ENCODE peak calls at places on chromosomes 7 and 10, in five cellular contexts. R is HepG2, U is A549, W is IMR-90, E is H1. F is an unnamed sample.

GRCh38 chr10:110432084-110432483 is 65.6 kb upstream of the DUSP5 start:
- DNase-seq in R (no peak), U (no peak), W (no peak), E (no peak), F (no peak)

GRCh38 chr10:109982812-109983211 is 25.0 kb upstream of the ADD3 start:
- DNase-seq in R (no peak), U (no peak), W (no peak), E (no peak), F (no peak)

GRCh38 chr10:3825244-3825643 is 40.2 kb upstream of the KLF6 start:
- DNase-seq in R (peak), U (peak), W (peak), E (no peak), F (no peak)

GRCh38 chr7:137957887-137958286 is 44.0 kb downstream of the CREB3L2 start:
- DNase-seq in R (no peak), U (no peak), W (no peak), E (no peak), F (no peak)

GRCh38 chr7:155487509-155488482 is 29.9 kb downstream of the EN2 start:
- DNase-seq in R (no peak), U (no peak), W (no peak), E (no peak), F (no peak)

GRCh38 chr7:14902589-14902963 is at the start of gene DGKB:
- DNase-seq in R (no peak), U (no peak), W (peak), E (no peak), F (peak)

GRCh38 chr10:97355571-97355975 is 21.0 kb upstream of the FRAT2 start:
- DNase-seq in R (no peak), U (no peak), W (no peak), E (no peak), F (peak)

GRCh38 chr7:36820527-36821170 is 96.4 kb upstream of the AOAH start:
- DNase-seq in R (no peak), U (no peak), W (no peak), E (no peak), F (no peak)

GRCh38 chr7:64559206-64559605 is 3.7 kb downstream of the ZNF680 start:
- DNase-seq in R (no peak), U (peak), W (no peak), E (no peak), F (no peak)

GRCh38 chr10:117134084-117135025 is 3.7 kb downstream of the VAX1 start:
- DNase-seq in R (no peak), U (no peak), W (no peak), E (no peak), F (peak)

GRCh38 chr10:93077860-93078337 is 4.2 kb downstream of the CYP26A1 start:
- DNase-seq in R (no peak), U (peak), W (no peak), E (no peak), F (no peak)

GRCh38 chr10:86139066-86139657 is 227.4 kb downstream of the GRID1 start:
- DNase-seq in R (peak), U (peak), W (no peak), E (peak), F (peak)

GRCh38 chr7:874036-874749 is 2.2 kb upstream of the GET4 start:
- DNase-seq in R (no peak), U (no peak), W (no peak), E (no peak), F (no peak)

GRCh38 chr10:36542493-36542892 is 582.9 kb upstream of the ANKRD30A start:
- DNase-seq in R (no peak), U (no peak), W (no peak), E (no peak), F (no peak)

GRCh38 chr10:86690657-86691084 is 22.4 kb downstream of the LDB3 start:
- DNase-seq in R (no peak), U (no peak), W (no peak), E (no peak), F (no peak)

GRCh38 chr10:70584366-70584765 is 18.2 kb downstream of the PRF1 start:
- DNase-seq in R (no peak), U (no peak), W (no peak), E (no peak), F (no peak)

GRCh38 chr7:41943098-41943577 is 240.2 kb upstream of the INHBA start:
- DNase-seq in R (peak), U (peak), W (peak), E (no peak), F (peak)

GRCh38 chr10:93211989-93212388 is 138.3 kb downstream of the CYP26A1 start:
- DNase-seq in R (no peak), U (no peak), W (no peak), E (no peak), F (no peak)

GRCh38 chr7:33958126-33958525 is 52.8 kb downstream of the BMPER start:
- DNase-seq in R (no peak), U (no peak), W (no peak), E (no peak), F (no peak)

GRCh38 chr10:79275431-79275851 is 71.8 kb upstream of the PPIF start:
- DNase-seq in R (no peak), U (no peak), W (no peak), E (no peak), F (no peak)

GRCh38 chr10:1289591-1289990 is 233.4 kb downstream of the WDR37 start:
- DNase-seq in R (no peak), U (no peak), W (no peak), E (no peak), F (no peak)

GRCh38 chr7:84912993-84913635 is 273.7 kb downstream of the SEMA3D start:
- DNase-seq in R (no peak), U (no peak), W (no peak), E (peak), F (peak)

GRCh38 chr10:132411561-132412253 is 14.7 kb downstream of the PWWP2B start:
- DNase-seq in R (no peak), U (no peak), W (peak), E (no peak), F (no peak)

GRCh38 chr7:150992833-150993302 is 2.1 kb downstream of the NOS3 start:
- DNase-seq in R (peak), U (peak), W (no peak), E (no peak), F (peak)

GRCh38 chr10:116721991-116722392 is 20.4 kb downstream of the HSPA12A start:
- DNase-seq in R (no peak), U (no peak), W (peak), E (no peak), F (no peak)

GRCh38 chr7:97468491-97468890 is 263.4 kb upstream of the TAC1 start:
- DNase-seq in R (no peak), U (no peak), W (no peak), E (no peak), F (no peak)

GRCh38 chr10:79127151-79127961 is 58.6 kb downstream of the ZMIZ1 start:
- DNase-seq in R (peak), U (peak), W (peak), E (peak), F (no peak)

GRCh38 chr10:124520553-124521428 is 59.2 kb downstream of the LHPP start:
- DNase-seq in R (no peak), U (no peak), W (peak), E (no peak), F (peak)

GRCh38 chr10:30594077-30594476 is 35.5 kb downstream of the LYZL2 start:
- DNase-seq in R (no peak), U (no peak), W (no peak), E (no peak), F (no peak)

DNA sequence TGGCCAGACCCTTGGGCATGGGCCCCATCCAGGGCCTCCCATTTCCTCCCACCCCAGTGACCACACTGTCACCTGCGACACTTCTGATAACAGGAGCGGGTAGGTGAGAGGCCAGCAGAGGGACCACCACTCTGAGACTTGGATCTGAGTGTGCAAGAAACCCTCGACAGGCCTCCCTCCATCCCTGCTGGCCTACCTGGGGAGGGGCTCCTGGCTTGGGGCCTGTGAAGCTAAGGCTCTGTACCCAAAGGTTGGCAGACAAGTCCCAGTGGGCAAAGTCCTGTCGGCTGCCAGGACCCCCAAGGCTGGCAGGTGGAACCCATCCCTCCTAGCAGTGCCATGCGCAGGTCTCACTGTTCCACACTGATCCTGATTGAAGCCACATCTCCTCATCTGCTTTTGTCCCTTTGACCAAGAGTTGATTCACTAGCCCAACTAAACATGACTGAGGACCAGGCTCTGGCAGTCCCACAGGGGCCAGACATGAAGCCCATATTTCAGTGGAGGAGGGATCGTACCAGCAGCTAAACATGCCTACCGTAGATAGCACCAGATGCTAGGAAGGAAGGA is 1.2 kb upstream of the PGAM2 start:
- DNase-seq in R (no peak), U (no peak), W (no peak), E (no peak), F (no peak)
- TF ChIP-seq USF2 in R (no peak), U (no peak), W (no peak), E (no peak), F (no peak)

DNA sequence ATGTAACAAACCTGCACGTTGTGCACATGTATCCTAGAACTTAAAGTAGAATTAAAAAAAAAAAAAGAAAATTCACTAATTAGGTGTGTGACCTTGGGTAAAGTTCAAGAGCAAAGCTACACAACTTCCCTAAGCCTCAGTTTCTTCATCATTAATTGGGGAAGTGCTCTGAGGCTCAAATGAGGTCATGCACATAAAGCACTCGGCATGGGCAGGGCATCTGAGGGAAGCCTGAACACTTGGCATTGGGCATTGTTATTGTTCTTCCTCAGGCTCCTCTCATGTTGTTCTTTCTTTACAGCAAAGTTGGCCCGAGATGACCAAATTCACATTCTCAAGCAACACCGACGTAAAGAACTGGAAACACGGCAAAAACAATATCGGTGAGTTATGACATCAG is 21.5 kb downstream of the ALOX5 start:
- DNase-seq in R (no peak), U (no peak), W (no peak), E (no peak), F (no peak)
- TF ChIP-seq USF2 in R (no peak), U (no peak), W (no peak), E (no peak), F (no peak)

GRCh38 chr7:133794490-133794889 is 332.6 kb upstream of the LRGUK start:
- DNase-seq in R (no peak), U (no peak), W (peak), E (no peak), F (no peak)
- TF ChIP-seq USF2 in R (no peak), U (no peak), W (no peak), E (no peak), F (no peak)

DNA sequence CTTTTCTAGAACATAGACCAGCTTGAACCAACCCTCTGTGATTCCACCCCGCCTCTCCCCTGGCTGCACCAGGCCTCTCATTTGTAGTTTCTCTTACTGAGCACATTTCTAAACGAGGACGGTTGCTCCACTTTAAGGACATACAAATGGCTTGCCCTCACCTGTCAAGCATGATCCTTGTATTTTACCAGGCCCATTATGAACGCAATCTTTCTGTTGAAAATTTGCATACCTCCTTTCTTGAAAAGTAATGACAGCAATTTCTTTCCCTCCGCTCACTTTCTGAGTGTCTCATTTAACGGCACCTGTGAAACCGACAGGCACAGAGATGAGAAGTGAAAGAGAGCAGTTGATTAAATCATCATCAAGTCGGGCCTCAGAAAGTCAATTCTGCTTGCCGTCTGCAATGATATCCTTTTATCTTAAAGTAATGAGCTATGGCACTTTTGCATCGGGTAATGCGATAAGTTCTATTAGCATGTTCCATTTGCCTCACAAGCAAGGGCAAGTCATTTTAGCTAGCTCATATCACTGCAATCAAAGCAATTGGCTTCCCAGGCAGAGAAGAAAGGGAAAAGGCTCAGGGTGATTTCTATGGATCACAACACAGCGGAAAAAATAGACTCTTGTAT is 705.6 kb upstream of the GALNT17 start:
- DNase-seq in R (no peak), U (no peak), W (no peak), E (no peak), F (no peak)
- TF ChIP-seq USF2 in R (no peak), U (no peak), W (no peak), E (no peak), F (no peak)

F was measured in WTC11.